ENCODE peak calls at places on chromosomes 6 and 20, in five cellular contexts. One of them, this sample, is unnamed.
A peak's percentile ranks its signal among the peaks of the same experiment; 100 is the strongest.

GRCh38 chr6:111265842-111266241 is 178.5 kb downstream of the SLC16A10 start:
- DNase-seq in EL: no peak
- DNase-seq in CD8-positive, alpha-beta T cell: no peak
- DNase-seq in HS-5: no peak
- DNase-seq in foreskin fibroblast: no peak
- DNase-seq in this sample: no peak

GRCh38 chr6:142945071-142945445 is at the start of gene HIVEP2:
- DNase-seq in CD8-positive, alpha-beta T cell: peak; percentile 88
- DNase-seq in EL: peak; percentile 87
- DNase-seq in HS-5: no peak
- DNase-seq in foreskin fibroblast: peak; percentile 85
- DNase-seq in this sample: peak; percentile 92

GRCh38 chr20:25418779-25419178 is 11.3 kb downstream of the GINS1 start:
- DNase-seq in HS-5: peak; percentile 49
- DNase-seq in EL: peak; percentile 55
- DNase-seq in foreskin fibroblast: peak; percentile 72
- DNase-seq in CD8-positive, alpha-beta T cell: no peak
- DNase-seq in this sample: peak; percentile 69

GRCh38 chr6:99064769-99065168 is 117.0 kb upstream of the FBXL4 start:
- DNase-seq in CD8-positive, alpha-beta T cell: no peak
- DNase-seq in HS-5: no peak
- DNase-seq in foreskin fibroblast: no peak
- DNase-seq in EL: no peak
- DNase-seq in this sample: peak; percentile 2

GRCh38 chr6:134819236-134819635 is 130.7 kb downstream of the ALDH8A1 start:
- DNase-seq in foreskin fibroblast: no peak
- DNase-seq in CD8-positive, alpha-beta T cell: no peak
- DNase-seq in EL: no peak
- DNase-seq in HS-5: no peak
- DNase-seq in this sample: no peak

GRCh38 chr6:66902457-66902856 is 1195.4 kb upstream of the EYS start:
- DNase-seq in foreskin fibroblast: no peak
- DNase-seq in CD8-positive, alpha-beta T cell: no peak
- DNase-seq in HS-5: no peak
- DNase-seq in EL: no peak
- DNase-seq in this sample: no peak

GRCh38 chr20:21519136-21519584 is 5.3 kb upstream of the NKX2-2 start:
- DNase-seq in CD8-positive, alpha-beta T cell: no peak
- DNase-seq in HS-5: no peak
- DNase-seq in EL: no peak
- DNase-seq in foreskin fibroblast: no peak
- DNase-seq in this sample: no peak

GRCh38 chr6:158031445-158032353 is 50.0 kb downstream of the SYNJ2 start:
- DNase-seq in HS-5: peak; percentile 85
- DNase-seq in EL: peak; percentile 98
- DNase-seq in foreskin fibroblast: peak; percentile 96
- DNase-seq in CD8-positive, alpha-beta T cell: peak; percentile 58
- DNase-seq in this sample: peak; percentile 96

GRCh38 chr20:7798176-7798575 is 142.1 kb downstream of the HAO1 start:
- DNase-seq in foreskin fibroblast: no peak
- DNase-seq in CD8-positive, alpha-beta T cell: no peak
- DNase-seq in EL: no peak
- DNase-seq in HS-5: no peak
- DNase-seq in this sample: peak; percentile 3